ENCODE peak calls at places on chromosomes 13 and 19, in five cellular contexts. One of them, this sample, is unnamed. For H3K4me1, the result is how much of the 10 kb centered on the place peaks cover.

GRCh38 chr19:19740755-19741154 is 7.8 kb upstream of the ZNF14 start:
- DNase-seq in SK-N-SH: peak
- DNase-seq in stomach: no peak
- DNase-seq in breast epithelium: no peak
- DNase-seq in prostate gland: no peak
- DNase-seq in this sample: no peak

GRCh38 chr19:7647156-7647555 is 10.2 kb downstream of the STXBP2 start:
- DNase-seq in prostate gland: no peak
- DNase-seq in SK-N-SH: peak
- DNase-seq in breast epithelium: no peak
- DNase-seq in stomach: no peak
- DNase-seq in this sample: no peak

GRCh38 chr13:109666656-109667448 is 119.5 kb downstream of the IRS2 start:
- DNase-seq in stomach: peak
- DNase-seq in breast epithelium: no peak
- DNase-seq in prostate gland: no peak
- DNase-seq in SK-N-SH: peak
- DNase-seq in this sample: no peak

GRCh38 chr13:64234255-64234654 is 2818.6 kb upstream of the PCDH20 start:
- DNase-seq in breast epithelium: no peak
- DNase-seq in SK-N-SH: no peak
- DNase-seq in prostate gland: no peak
- DNase-seq in stomach: no peak
- DNase-seq in this sample: no peak

GRCh38 chr19:50897612-50898011 is 13.6 kb downstream of the KLK4 start:
- DNase-seq in SK-N-SH: no peak
- DNase-seq in stomach: no peak
- DNase-seq in prostate gland: no peak
- DNase-seq in breast epithelium: no peak
- DNase-seq in this sample: no peak

GRCh38 chr13:57630661-57631606 is 610 bp upstream of the PCDH17 start:
- DNase-seq in prostate gland: no peak
- DNase-seq in stomach: no peak
- DNase-seq in SK-N-SH: peak
- DNase-seq in breast epithelium: no peak
- DNase-seq in this sample: no peak

GRCh38 chr13:105616313-105617075 is 919.0 kb downstream of the EFNB2 start:
- DNase-seq in breast epithelium: no peak
- DNase-seq in prostate gland: no peak
- DNase-seq in SK-N-SH: no peak
- DNase-seq in stomach: no peak
- DNase-seq in this sample: no peak

GRCh38 chr19:54352546-54352945 is 12.2 kb downstream of the LAIR1 start:
- DNase-seq in prostate gland: no peak
- DNase-seq in SK-N-SH: no peak
- DNase-seq in stomach: no peak
- DNase-seq in breast epithelium: no peak
- DNase-seq in this sample: no peak

GRCh38 chr13:46553521-46553885 is 533 bp downstream of the LRCH1 start:
- DNase-seq in prostate gland: peak
- DNase-seq in stomach: no peak
- DNase-seq in SK-N-SH: peak
- DNase-seq in breast epithelium: no peak
- DNase-seq in this sample: no peak

GRCh38 chr19:640606-641170 is 1.0 kb downstream of the FGF22 start:
- DNase-seq in SK-N-SH: no peak
- DNase-seq in prostate gland: no peak
- DNase-seq in breast epithelium: no peak
- DNase-seq in stomach: no peak
- DNase-seq in this sample: no peak

GRCh38 chr19:638901-639250 is 803 bp upstream of the FGF22 start:
- DNase-seq in prostate gland: no peak
- DNase-seq in stomach: no peak
- DNase-seq in breast epithelium: no peak
- DNase-seq in SK-N-SH: no peak
- DNase-seq in this sample: no peak

GRCh38 chr19:640156-640548 is 473 bp downstream of the FGF22 start:
- DNase-seq in SK-N-SH: no peak
- DNase-seq in prostate gland: no peak
- DNase-seq in stomach: no peak
- DNase-seq in breast epithelium: no peak
- DNase-seq in this sample: no peak

GRCh38 chr19:641702-642101 is 2.0 kb downstream of the FGF22 start:
- DNase-seq in SK-N-SH: no peak
- DNase-seq in prostate gland: no peak
- DNase-seq in stomach: no peak
- DNase-seq in breast epithelium: no peak
- DNase-seq in this sample: no peak

GRCh38 chr19:639251-640155 is at the start of gene FGF22:
- DNase-seq in breast epithelium: peak
- DNase-seq in prostate gland: peak
- DNase-seq in stomach: peak
- DNase-seq in SK-N-SH: peak
- DNase-seq in this sample: peak
- TF ChIP-seq POLR2AphosphoS5 in breast epithelium: no peak
- TF ChIP-seq POLR2AphosphoS5 in prostate gland: no peak
- TF ChIP-seq POLR2AphosphoS5 in stomach: no peak
- TF ChIP-seq POLR2AphosphoS5 in SK-N-SH: no peak
- TF ChIP-seq POLR2AphosphoS5 in this sample: no peak

GRCh38 chr13:28494537-28494860 is 429 bp downstream of the FLT1 start:
- DNase-seq in breast epithelium: no peak
- DNase-seq in SK-N-SH: no peak
- DNase-seq in stomach: no peak
- DNase-seq in prostate gland: no peak
- DNase-seq in this sample: no peak

GRCh38 chr13:28492527-28493367 is 2.2 kb downstream of the FLT1 start:
- DNase-seq in prostate gland: no peak
- DNase-seq in stomach: no peak
- DNase-seq in SK-N-SH: no peak
- DNase-seq in breast epithelium: no peak
- DNase-seq in this sample: no peak

GRCh38 chr13:28494861-28495585 is at the start of gene FLT1:
- DNase-seq in breast epithelium: no peak
- DNase-seq in SK-N-SH: peak
- DNase-seq in stomach: peak
- DNase-seq in prostate gland: no peak
- DNase-seq in this sample: no peak

GRCh38 chr13:28495586-28496564 is 947 bp upstream of the FLT1 start:
- DNase-seq in prostate gland: no peak
- DNase-seq in stomach: no peak
- DNase-seq in SK-N-SH: no peak
- DNase-seq in breast epithelium: peak
- DNase-seq in this sample: no peak

DNA sequence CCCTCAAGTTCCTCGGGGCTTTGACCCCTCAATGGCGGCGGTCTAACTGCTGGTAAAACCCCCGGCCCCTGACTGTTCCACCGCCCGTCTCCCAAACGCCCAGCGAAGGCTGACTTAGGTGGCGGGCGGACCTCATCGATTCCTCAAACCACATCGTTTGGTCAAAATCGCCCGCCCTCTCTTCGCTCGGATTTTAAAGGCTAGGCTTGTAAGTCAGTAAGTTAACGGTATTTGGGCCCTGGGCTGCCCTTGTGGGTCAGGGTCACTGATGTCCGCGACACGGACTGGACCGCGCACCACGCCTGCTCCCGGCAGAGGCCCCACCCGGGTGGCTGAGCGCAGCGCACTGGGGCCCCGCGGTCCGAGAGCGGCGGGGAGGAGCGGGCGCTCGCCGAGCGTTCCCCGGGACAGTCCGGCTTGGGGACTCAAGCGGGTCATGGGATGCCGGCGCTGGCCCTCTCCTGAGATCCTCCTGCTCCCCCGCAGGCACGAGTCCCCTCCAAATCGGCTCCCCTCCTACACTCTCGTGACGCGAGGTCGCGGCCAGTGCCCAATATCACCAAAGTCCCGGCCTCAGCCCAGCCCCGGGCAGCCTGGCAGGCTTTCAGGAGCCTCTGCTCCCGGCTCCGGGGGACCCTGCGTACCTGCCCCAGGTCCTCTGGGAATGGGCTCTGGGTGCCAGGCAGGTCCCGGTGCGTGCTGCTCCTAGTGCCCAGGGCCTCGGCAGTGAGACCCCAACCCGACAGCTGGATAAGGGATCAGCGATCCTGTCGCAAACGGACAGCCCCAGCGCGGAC is 990 bp downstream of the FLT1 start:
- DNase-seq in prostate gland: no peak
- DNase-seq in breast epithelium: no peak
- DNase-seq in SK-N-SH: peak
- DNase-seq in stomach: no peak
- DNase-seq in this sample: no peak
- H3K4me3 ChIP-seq in prostate gland: peak
- H3K4me3 ChIP-seq in breast epithelium: peak
- H3K4me3 ChIP-seq in SK-N-SH: peak
- H3K4me3 ChIP-seq in stomach: peak
- H3K4me3 ChIP-seq in this sample: peak

GRCh38 chr19:52274191-52274590 is 4.8 kb downstream of the ZNF766 start:
- DNase-seq in prostate gland: no peak
- DNase-seq in SK-N-SH: no peak
- DNase-seq in stomach: no peak
- DNase-seq in breast epithelium: no peak
- DNase-seq in this sample: no peak

GRCh38 chr19:52270266-52270885 is 989 bp downstream of the ZNF766 start:
- DNase-seq in breast epithelium: no peak
- DNase-seq in prostate gland: no peak
- DNase-seq in stomach: no peak
- DNase-seq in SK-N-SH: peak
- DNase-seq in this sample: peak

GRCh38 chr19:52269338-52270261 is at the start of gene ZNF766:
- DNase-seq in breast epithelium: peak
- DNase-seq in SK-N-SH: peak
- DNase-seq in prostate gland: peak
- DNase-seq in stomach: peak
- DNase-seq in this sample: peak

GRCh38 chr19:52277471-52277870 is 8.1 kb downstream of the ZNF766 start:
- DNase-seq in breast epithelium: no peak
- DNase-seq in stomach: no peak
- DNase-seq in prostate gland: no peak
- DNase-seq in SK-N-SH: no peak
- DNase-seq in this sample: no peak

GRCh38 chr19:52273301-52273700 is 3.9 kb downstream of the ZNF766 start:
- DNase-seq in breast epithelium: no peak
- DNase-seq in prostate gland: no peak
- DNase-seq in SK-N-SH: no peak
- DNase-seq in stomach: no peak
- DNase-seq in this sample: no peak
- H3K4me1 ChIP-seq in breast epithelium: under half
- H3K4me1 ChIP-seq in prostate gland: under half
- H3K4me1 ChIP-seq in SK-N-SH: under half
- H3K4me1 ChIP-seq in stomach: under half
- H3K4me1 ChIP-seq in this sample: under half

GRCh38 chr19:48181505-48181904 is 11.0 kb downstream of the ZSWIM9 start:
- DNase-seq in prostate gland: no peak
- DNase-seq in stomach: no peak
- DNase-seq in SK-N-SH: no peak
- DNase-seq in breast epithelium: no peak
- DNase-seq in this sample: no peak

GRCh38 chr19:48182434-48182833 is 12.0 kb downstream of the ZSWIM9 start:
- DNase-seq in prostate gland: no peak
- DNase-seq in breast epithelium: no peak
- DNase-seq in stomach: no peak
- DNase-seq in SK-N-SH: no peak
- DNase-seq in this sample: no peak

GRCh38 chr19:48186015-48186414 is 15.5 kb downstream of the ZSWIM9 start:
- DNase-seq in prostate gland: no peak
- DNase-seq in SK-N-SH: no peak
- DNase-seq in breast epithelium: no peak
- DNase-seq in stomach: no peak
- DNase-seq in this sample: no peak

GRCh38 chr19:48186541-48186991 is 16.1 kb downstream of the ZSWIM9 start:
- DNase-seq in breast epithelium: no peak
- DNase-seq in stomach: no peak
- DNase-seq in SK-N-SH: no peak
- DNase-seq in prostate gland: no peak
- DNase-seq in this sample: no peak

DNA sequence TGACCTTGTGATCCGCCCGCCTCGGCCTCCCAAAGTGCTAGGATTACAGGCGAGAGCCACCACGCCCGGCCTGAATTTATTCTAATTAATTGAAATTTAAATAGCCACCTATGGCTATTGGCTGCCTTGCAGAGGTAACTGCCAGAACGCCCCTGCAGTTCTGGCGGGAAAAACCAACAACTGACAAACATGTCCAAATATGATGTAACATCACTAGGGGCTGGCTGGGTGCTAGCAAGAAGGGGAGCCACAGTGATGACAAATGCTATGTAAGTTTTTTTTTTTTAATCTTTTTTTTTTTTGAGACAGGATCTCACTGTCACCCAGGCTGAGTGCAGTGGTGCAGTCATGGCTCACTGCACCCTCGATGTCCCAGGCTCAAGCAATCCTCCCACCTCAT is 12.9 kb downstream of the ZSWIM9 start:
- DNase-seq in stomach: no peak
- DNase-seq in SK-N-SH: no peak
- DNase-seq in breast epithelium: no peak
- DNase-seq in prostate gland: no peak
- DNase-seq in this sample: no peak
- TF ChIP-seq POLR2AphosphoS5 in stomach: no peak
- TF ChIP-seq POLR2AphosphoS5 in SK-N-SH: no peak
- TF ChIP-seq POLR2AphosphoS5 in breast epithelium: no peak
- TF ChIP-seq POLR2AphosphoS5 in prostate gland: no peak
- TF ChIP-seq POLR2AphosphoS5 in this sample: no peak

GRCh38 chr19:33075519-33075918 is 5.5 kb upstream of the GPATCH1 start:
- DNase-seq in prostate gland: no peak
- DNase-seq in SK-N-SH: no peak
- DNase-seq in breast epithelium: no peak
- DNase-seq in stomach: no peak
- DNase-seq in this sample: no peak

GRCh38 chr19:33066543-33066942 is 1.9 kb upstream of the RHPN2 start:
- DNase-seq in prostate gland: no peak
- DNase-seq in breast epithelium: no peak
- DNase-seq in SK-N-SH: no peak
- DNase-seq in stomach: no peak
- DNase-seq in this sample: no peak

GRCh38 chr19:33067121-33067520 is 2.4 kb upstream of the RHPN2 start:
- DNase-seq in prostate gland: no peak
- DNase-seq in stomach: no peak
- DNase-seq in SK-N-SH: no peak
- DNase-seq in breast epithelium: no peak
- DNase-seq in this sample: no peak

DNA sequence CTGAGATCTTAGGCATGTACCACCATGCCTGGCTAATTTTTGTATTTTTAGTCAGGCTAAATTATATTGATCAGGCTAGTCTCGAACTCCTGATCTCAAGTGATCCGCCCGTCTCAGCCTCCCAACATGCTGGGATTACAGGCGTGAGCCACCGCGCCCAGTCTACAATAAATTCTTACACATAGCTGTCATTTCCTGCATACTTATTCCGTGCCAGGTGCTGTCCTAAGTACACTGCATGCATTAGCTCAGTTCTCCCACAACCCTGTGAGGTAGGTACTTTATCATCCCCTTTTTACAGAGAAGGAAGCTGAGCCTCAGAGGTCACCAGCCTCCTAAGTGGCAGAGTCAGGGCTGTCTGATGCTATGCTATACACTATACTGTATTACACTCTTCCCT is 7.2 kb upstream of the RHPN2 start:
- DNase-seq in stomach: no peak
- DNase-seq in SK-N-SH: no peak
- DNase-seq in prostate gland: no peak
- DNase-seq in breast epithelium: no peak
- DNase-seq in this sample: peak
- H3K4me3 ChIP-seq in stomach: no peak
- H3K4me3 ChIP-seq in SK-N-SH: no peak
- H3K4me3 ChIP-seq in prostate gland: no peak
- H3K4me3 ChIP-seq in breast epithelium: no peak
- H3K4me3 ChIP-seq in this sample: no peak

This sample was measured in transverse colon.